ENCODE peak calls at places on chromosome 1, in seven cellular contexts. One of them, this sample, is unnamed.

GRCh38 chr1:2134232-2134603 is 60.4 kb downstream of the FAAP20 start:
- DNase-seq in EL: no peak
- DNase-seq in stomach: no peak
- DNase-seq in 8988T: no peak
- DNase-seq in effector CD4-positive, alpha-beta T cell: no peak
- DNase-seq in AG09309: no peak
- DNase-seq in activated T-cell treated with anti-CD3 and anti-CD28 coated beads for 24 hours: no peak
- DNase-seq in this sample: no peak

GRCh38 chr1:5969168-5969567 is 23.1 kb downstream of the NPHP4 start:
- DNase-seq in stomach: no peak
- DNase-seq in activated T-cell treated with anti-CD3 and anti-CD28 coated beads for 24 hours: no peak
- DNase-seq in AG09309: no peak
- DNase-seq in 8988T: no peak
- DNase-seq in effector CD4-positive, alpha-beta T cell: no peak
- DNase-seq in EL: no peak
- DNase-seq in this sample: no peak

GRCh38 chr1:245691897-245692296 is 537.1 kb downstream of the KIF26B start:
- DNase-seq in effector CD4-positive, alpha-beta T cell: no peak
- DNase-seq in 8988T: no peak
- DNase-seq in activated T-cell treated with anti-CD3 and anti-CD28 coated beads for 24 hours: no peak
- DNase-seq in EL: no peak
- DNase-seq in stomach: no peak
- DNase-seq in AG09309: no peak
- DNase-seq in this sample: no peak

GRCh38 chr1:227961651-227962050 is 13.9 kb upstream of the WNT9A start:
- DNase-seq in activated T-cell treated with anti-CD3 and anti-CD28 coated beads for 24 hours: no peak
- DNase-seq in stomach: peak; percentile 11
- DNase-seq in effector CD4-positive, alpha-beta T cell: no peak
- DNase-seq in 8988T: no peak
- DNase-seq in EL: no peak
- DNase-seq in AG09309: no peak
- DNase-seq in this sample: peak; percentile 29

GRCh38 chr1:224894915-224895314 is 34.6 kb upstream of the DNAH14 start:
- DNase-seq in stomach: no peak
- DNase-seq in EL: peak; percentile 17
- DNase-seq in activated T-cell treated with anti-CD3 and anti-CD28 coated beads for 24 hours: no peak
- DNase-seq in 8988T: peak; percentile 27
- DNase-seq in effector CD4-positive, alpha-beta T cell: no peak
- DNase-seq in AG09309: no peak
- DNase-seq in this sample: peak; percentile 36

GRCh38 chr1:154749078-154749760 is 120.9 kb downstream of the KCNN3 start:
- DNase-seq in EL: peak; percentile 46
- DNase-seq in stomach: no peak
- DNase-seq in effector CD4-positive, alpha-beta T cell: no peak
- DNase-seq in AG09309: peak; percentile 23
- DNase-seq in activated T-cell treated with anti-CD3 and anti-CD28 coated beads for 24 hours: peak; percentile 38
- DNase-seq in 8988T: no peak
- DNase-seq in this sample: no peak

GRCh38 chr1:93576346-93576745 is 105.3 kb downstream of the BCAR3 start:
- DNase-seq in AG09309: no peak
- DNase-seq in activated T-cell treated with anti-CD3 and anti-CD28 coated beads for 24 hours: no peak
- DNase-seq in 8988T: no peak
- DNase-seq in EL: no peak
- DNase-seq in effector CD4-positive, alpha-beta T cell: no peak
- DNase-seq in stomach: no peak
- DNase-seq in this sample: no peak

GRCh38 chr1:18592368-18592767 is 38.3 kb upstream of the PAX7 start:
- DNase-seq in AG09309: no peak
- DNase-seq in 8988T: no peak
- DNase-seq in activated T-cell treated with anti-CD3 and anti-CD28 coated beads for 24 hours: no peak
- DNase-seq in EL: no peak
- DNase-seq in effector CD4-positive, alpha-beta T cell: no peak
- DNase-seq in stomach: no peak
- DNase-seq in this sample: no peak

GRCh38 chr1:10617931-10618885 is 143.5 kb downstream of the PEX14 start:
- DNase-seq in 8988T: no peak
- DNase-seq in effector CD4-positive, alpha-beta T cell: no peak
- DNase-seq in stomach: no peak
- DNase-seq in activated T-cell treated with anti-CD3 and anti-CD28 coated beads for 24 hours: no peak
- DNase-seq in AG09309: no peak
- DNase-seq in EL: no peak
- DNase-seq in this sample: no peak

GRCh38 chr1:95003433-95003738 is 69.4 kb downstream of the ALG14 start:
- DNase-seq in 8988T: no peak
- DNase-seq in EL: peak; percentile 74
- DNase-seq in AG09309: no peak
- DNase-seq in activated T-cell treated with anti-CD3 and anti-CD28 coated beads for 24 hours: no peak
- DNase-seq in stomach: no peak
- DNase-seq in effector CD4-positive, alpha-beta T cell: no peak
- DNase-seq in this sample: no peak

GRCh38 chr1:119384591-119384990 is 16.0 kb downstream of the HAO2 start:
- DNase-seq in EL: no peak
- DNase-seq in activated T-cell treated with anti-CD3 and anti-CD28 coated beads for 24 hours: no peak
- DNase-seq in 8988T: no peak
- DNase-seq in AG09309: no peak
- DNase-seq in effector CD4-positive, alpha-beta T cell: no peak
- DNase-seq in stomach: no peak
- DNase-seq in this sample: no peak